ENCODE peak calls at places on chromosomes 11 and 22, in six cellular contexts. W, N, B, R, D and F are unnamed samples.

GRCh38 chr22:25558341-25558740 is 6.1 kb upstream of the GRK3 start:
- DNase-seq in W (no peak), N (no peak), B (no peak), R (no peak), D (no peak), F (no peak)

GRCh38 chr22:19559324-19559811 is 35.2 kb upstream of the CLDN5 start:
- DNase-seq in W (no peak), N (no peak), B (no peak), R (peak; percentile 58), D (no peak), F (no peak)

GRCh38 chr22:43826142-43827093 is 14.3 kb upstream of the EFCAB6 start:
- DNase-seq in W (peak; percentile 41), N (no peak), B (no peak), R (no peak), D (no peak), F (no peak)

GRCh38 chr11:57358543-57358961 is 20.4 kb downstream of the P2RX3 start:
- DNase-seq in W (no peak), N (no peak), B (no peak), R (no peak), D (no peak), F (no peak)

GRCh38 chr22:35209203-35209602 is 48.1 kb upstream of the HMGXB4 start:
- DNase-seq in W (no peak), N (no peak), B (no peak), R (no peak), D (no peak), F (no peak)

GRCh38 chr11:104573431-104573830 is 324.8 kb downstream of the CASP12 start:
- DNase-seq in W (no peak), N (no peak), B (no peak), R (no peak), D (no peak), F (no peak)

GRCh38 chr22:17733484-17733883 is 40.8 kb downstream of the BID start:
- DNase-seq in W (no peak), N (no peak), B (no peak), R (no peak), D (no peak), F (no peak)

GRCh38 chr11:40100204-40100603 is 1359.2 kb downstream of the LRRC4C start:
- DNase-seq in W (no peak), N (no peak), B (no peak), R (no peak), D (no peak), F (no peak)

GRCh38 chr11:69878144-69878883 is 59.1 kb upstream of the FGF3 start:
- DNase-seq in W (no peak), N (peak; percentile 3), B (no peak), R (no peak), D (no peak), F (no peak)

GRCh38 chr11:102431404-102431803 is 21.2 kb downstream of the TMEM123 start:
- DNase-seq in W (no peak), N (no peak), B (no peak), R (no peak), D (no peak), F (no peak)

GRCh38 chr11:69534166-69534530 is 52.7 kb downstream of the LINC01488 start:
- DNase-seq in W (peak; percentile 69), N (no peak), B (no peak), R (no peak), D (no peak), F (no peak)

GRCh38 chr22:42635531-42635930 is 4.9 kb downstream of the ATP5MGL start:
- DNase-seq in W (peak; percentile 67), N (peak; percentile 55), B (no peak), R (no peak), D (no peak), F (no peak)

GRCh38 chr11:44596541-44597276 is 31.2 kb downstream of the CD82 start:
- DNase-seq in W (no peak), N (no peak), B (peak; percentile 84), R (no peak), D (no peak), F (no peak)

GRCh38 chr11:86582898-86583297 is 89.5 kb downstream of the ME3 start:
- DNase-seq in W (no peak), N (no peak), B (no peak), R (no peak), D (no peak), F (no peak)

GRCh38 chr11:38593649-38594048 is 1995.6 kb upstream of the RAG2 start:
- DNase-seq in W (no peak), N (no peak), B (no peak), R (no peak), D (no peak), F (no peak)

GRCh38 chr11:122796128-122796717 is 42.1 kb upstream of the CRTAM start:
- DNase-seq in W (peak; percentile 60), N (peak; percentile 54), B (no peak), R (peak; percentile 68), D (peak; percentile 9), F (peak; percentile 19)

GRCh38 chr11:116217006-116217405 is 555.8 kb downstream of the BUD13 start:
- DNase-seq in W (no peak), N (peak; percentile 34), B (no peak), R (peak; percentile 40), D (peak; percentile 34), F (peak; percentile 11)

GRCh38 chr11:18844753-18845367 is 53.3 kb upstream of the PTPN5 start:
- DNase-seq in W (no peak), N (no peak), B (no peak), R (peak; percentile 48), D (peak; percentile 37), F (no peak)

GRCh38 chr22:27799334-27800249 is 2.0 kb downstream of the MN1 start:
- DNase-seq in W (peak; percentile 38), N (no peak), B (no peak), R (no peak), D (no peak), F (no peak)

GRCh38 chr11:11135820-11136476 is 217.1 kb downstream of the CSNK2A3 start:
- DNase-seq in W (no peak), N (no peak), B (no peak), R (no peak), D (no peak), F (peak; percentile 56)

GRCh38 chr11:45165386-45165785 is 18.9 kb downstream of the PRDM11 start:
- DNase-seq in W (no peak), N (no peak), B (no peak), R (no peak), D (no peak), F (no peak)

GRCh38 chr11:57395905-57396623 is 5.6 kb upstream of the PRG2 start:
- DNase-seq in W (no peak), N (no peak), B (no peak), R (peak; percentile 42), D (no peak), F (no peak)

GRCh38 chr22:29816128-29816527 is 21.9 kb downstream of the ASCC2 start:
- DNase-seq in W (no peak), N (no peak), B (no peak), R (no peak), D (no peak), F (no peak)

GRCh38 chr11:114059278-114059983 is at the start of gene ZBTB16:
- DNase-seq in W (peak; percentile 86), N (peak; percentile 88), B (no peak), R (peak; percentile 66), D (no peak), F (peak; percentile 88)

GRCh38 chr11:117986981-117987495 is 844 bp downstream of the IL10RA start:
- DNase-seq in W (no peak), N (peak; percentile 50), B (peak; percentile 92), R (no peak), D (no peak), F (no peak)

GRCh38 chr11:45227836-45228235 is 58.3 kb downstream of the SYT13 start:
- DNase-seq in W (no peak), N (no peak), B (no peak), R (no peak), D (no peak), F (no peak)

GRCh38 chr11:6418958-6419611 is at the start of gene APBB1:
- DNase-seq in W (peak; percentile 67), N (peak; percentile 73), B (no peak), R (peak; percentile 92), D (no peak), F (peak; percentile 56)
- TF ChIP-seq POLR2A in W (no peak), N (peak; percentile 33), B (peak; percentile 66), R (no peak), D (no peak), F (peak; percentile 3)

GRCh38 chr11:5364214-5364613 is 12.9 kb downstream of the OR51B6 start:
- DNase-seq in W (no peak), N (no peak), B (no peak), R (no peak), D (no peak), F (no peak)
- TF ChIP-seq POLR2AphosphoS5 in W (no peak), N (no peak), B (no peak), R (no peak), D (no peak), F (no peak)

GRCh38 chr22:24322522-24322921 is 51.9 kb downstream of the SPECC1L start:
- DNase-seq in W (no peak), N (no peak), B (no peak), R (no peak), D (no peak), F (no peak)

GRCh38 chr22:24323233-24323632 is 52.6 kb downstream of the SPECC1L start:
- DNase-seq in W (no peak), N (no peak), B (no peak), R (no peak), D (no peak), F (no peak)

GRCh38 chr22:24315367-24315781 is 44.7 kb downstream of the SPECC1L start:
- DNase-seq in W (no peak), N (no peak), B (no peak), R (no peak), D (peak; percentile 39), F (no peak)

GRCh38 chr22:24321999-24322398 is 51.4 kb downstream of the SPECC1L start:
- DNase-seq in W (no peak), N (no peak), B (no peak), R (no peak), D (no peak), F (no peak)

GRCh38 chr22:24319451-24319850 is 48.8 kb downstream of the SPECC1L start:
- DNase-seq in W (no peak), N (no peak), B (no peak), R (no peak), D (no peak), F (no peak)
- TF ChIP-seq POLR2A in W (no peak), N (no peak), B (no peak), R (no peak), D (no peak), F (no peak)

DNA sequence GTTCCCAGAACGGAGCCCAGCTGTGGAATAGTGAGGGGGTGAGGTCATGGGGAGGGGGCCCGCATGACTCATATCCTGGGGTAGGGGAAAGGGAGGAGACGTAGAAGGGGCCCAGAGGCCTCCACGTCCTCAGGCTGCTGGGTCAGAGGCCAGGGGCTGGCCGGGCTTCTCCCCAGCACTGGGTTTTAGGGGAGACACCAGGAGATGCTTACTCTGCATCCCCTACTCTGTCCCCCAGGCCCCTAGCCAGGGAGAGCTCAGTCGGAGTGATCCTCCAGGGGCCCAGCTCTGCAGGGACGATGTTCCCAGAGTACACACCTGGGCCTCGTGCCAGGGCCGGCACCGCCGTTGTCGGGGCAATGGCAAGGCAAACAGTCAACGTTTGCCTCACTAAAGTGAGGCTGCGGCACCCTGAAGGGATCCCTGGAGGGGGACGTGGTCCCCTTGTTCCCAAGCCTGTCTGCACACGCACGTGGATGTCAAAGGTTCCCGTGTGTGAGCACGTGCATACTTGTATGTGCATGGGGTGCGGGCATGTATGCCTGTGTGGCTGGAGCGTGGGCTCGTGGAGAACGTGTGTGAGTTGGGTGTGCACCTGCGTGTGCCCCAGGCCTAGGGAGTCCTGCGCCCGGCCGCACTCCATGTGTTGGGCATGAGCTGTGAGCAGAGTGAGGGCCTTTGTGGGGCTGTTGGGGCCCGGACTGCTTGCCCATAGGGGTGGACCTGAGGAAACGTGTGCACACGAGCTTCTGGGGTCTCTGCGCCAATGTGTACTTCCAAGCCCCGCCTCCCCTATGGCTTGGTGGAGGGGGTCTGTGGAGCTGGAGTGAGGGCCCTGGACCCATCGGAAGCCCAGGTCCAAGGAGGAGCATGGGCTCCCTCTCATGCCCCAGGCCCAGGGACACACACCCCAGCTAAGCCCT is 14.2 kb downstream of the PRR33 start:
- DNase-seq in W (peak; percentile 61), N (peak; percentile 51), B (no peak), R (no peak), D (peak; percentile 13), F (peak; percentile 33)
- TF ChIP-seq POLR2AphosphoS5 in W (no peak), N (no peak), B (no peak), R (no peak), D (no peak), F (no peak)